ENCODE peak calls at places on chromosomes 2 and 18, in nine cellular contexts. P is H9; Z is T-cell; A is activated naive CD4-positive, alpha-beta T cell treated with Interleukin-2 at 50 U/mL for 16 hours; G is heart right ventricle; T is amniotic stem cell; Y is T-helper 1 cell; W is brain microvascular endothelial cell; F is cardiac septum. V is an unnamed sample.

GRCh38 chr2:112803691-112804521 is 19.6 kb upstream of the IL1A start:
- DNase-seq in Z (no peak), Y (no peak), P (no peak), G (no peak), W (peak; percentile 90), T (peak; percentile 49), F (no peak), A (no peak), V (no peak)

GRCh38 chr2:209368924-209369323 is 54.9 kb upstream of the MAP2 start:
- DNase-seq in Z (no peak), P (no peak), G (no peak), T (no peak), W (peak; percentile 88), F (no peak), A (no peak), Y (no peak), V (no peak)

GRCh38 chr18:13382990-13383821 is 164.6 kb downstream of the LDLRAD4 start:
- DNase-seq in Z (peak; percentile 15), T (no peak), Y (no peak), F (peak; percentile 53), A (peak; percentile 11), P (peak; percentile 23), G (no peak), W (no peak), V (no peak)

GRCh38 chr2:70084973-70085710 is 2.1 kb upstream of the PCBP1 start:
- DNase-seq in W (no peak), P (peak; percentile 96), Y (peak; percentile 51), G (no peak), Z (peak; percentile 79), T (no peak), F (peak; percentile 78), A (peak; percentile 65), V (no peak)

GRCh38 chr2:158936978-158937377 is 31.5 kb upstream of the TANC1 start:
- DNase-seq in A (no peak), W (peak; percentile 81), Y (no peak), F (no peak), T (peak; percentile 77), Z (no peak), P (no peak), G (no peak), V (no peak)

GRCh38 chr2:132651115-132652099 is 18.6 kb downstream of the LYPD1 start:
- DNase-seq in A (no peak), Y (no peak), Z (no peak), G (no peak), T (no peak), F (no peak), W (peak; percentile 73), P (peak; percentile 59), V (no peak)

GRCh38 chr2:60954139-60954538 is 63.4 kb upstream of the PEX13 start:
- DNase-seq in G (no peak), F (no peak), P (no peak), Z (no peak), T (no peak), Y (no peak), W (no peak), A (no peak), V (no peak)

GRCh38 chr18:32831781-32832180 is 59.0 kb upstream of the KLHL14 start:
- DNase-seq in T (no peak), W (no peak), G (no peak), Y (no peak), A (no peak), P (no peak), Z (no peak), F (no peak), V (no peak)

GRCh38 chr18:9184998-9185613 is 48.5 kb downstream of the ANKRD12 start:
- DNase-seq in T (no peak), W (no peak), P (no peak), Z (no peak), F (no peak), A (no peak), Y (no peak), G (no peak), V (no peak)

V was measured in posterior cingulate gyrus.